ENCODE peak calls at places on chromosomes 5 and 9, in ten cellular contexts. D is CD8-positive, alpha-beta T cell; Q is tibial nerve; W is colonic mucosa; R is cardiac muscle cell; K is lower lobe of right lung; E is PC-3; S is heart left ventricle; O is mammary epithelial cell; I is endothelial cell of umbilical vein. F is an unnamed sample.

GRCh38 chr9:78986446-78986845 is 585.3 kb upstream of the TLE4 start:
- DNase-seq in Q (no peak), O (no peak), S (no peak), K (no peak), D (no peak), E (peak; percentile 60), I (no peak), R (no peak), W (no peak), F (no peak)

GRCh38 chr5:134554319-134555222 is 29.1 kb downstream of the JADE2 start:
- DNase-seq in I (peak; percentile 60), R (no peak), O (no peak), E (peak; percentile 81), K (peak; percentile 55), D (no peak), W (peak; percentile 61), Q (peak; percentile 65), S (peak; percentile 94), F (no peak)

GRCh38 chr5:16784843-16785791 is 151.0 kb downstream of the MYO10 start:
- DNase-seq in I (no peak), S (no peak), R (no peak), E (no peak), D (no peak), W (no peak), Q (no peak), K (no peak), O (no peak), F (no peak)

GRCh38 chr9:123132696-123133095 is 99.2 kb downstream of the GPR21 start:
- DNase-seq in W (no peak), E (no peak), O (no peak), S (no peak), R (no peak), D (no peak), K (no peak), I (no peak), Q (no peak), F (no peak)

GRCh38 chr5:30450153-30450552 is 743.3 kb upstream of the CDH6 start:
- DNase-seq in O (no peak), R (no peak), S (no peak), W (no peak), K (no peak), I (no peak), D (no peak), E (no peak), Q (no peak), F (no peak)

GRCh38 chr5:39598641-39599248 is 174.0 kb upstream of the DAB2 start:
- DNase-seq in I (no peak), D (no peak), S (no peak), R (peak; percentile 4), O (no peak), Q (no peak), E (no peak), W (no peak), K (no peak), F (no peak)

GRCh38 chr5:76180817-76181805 is 97.9 kb downstream of the SV2C start:
- DNase-seq in O (peak; percentile 15), E (no peak), K (no peak), I (no peak), Q (no peak), W (peak; percentile 37), D (no peak), S (no peak), R (no peak), F (peak; percentile 21)

GRCh38 chr9:36151306-36152210 is 15.0 kb downstream of the GLIPR2 start:
- DNase-seq in E (peak; percentile 14), S (peak; percentile 80), R (no peak), I (peak; percentile 78), W (peak; percentile 57), D (peak; percentile 82), K (peak; percentile 87), Q (no peak), O (no peak), F (no peak)

GRCh38 chr9:94922691-94923107 is 196.2 kb downstream of the AOPEP start:
- DNase-seq in I (no peak), E (peak; percentile 25), O (peak; percentile 48), W (no peak), Q (peak; percentile 60), S (no peak), D (no peak), R (no peak), K (no peak), F (no peak)

GRCh38 chr5:107290780-107291398 is 379.8 kb downstream of the EFNA5 start:
- DNase-seq in I (peak; percentile 71), K (no peak), S (no peak), Q (no peak), O (no peak), W (no peak), R (no peak), E (no peak), D (no peak), F (no peak)

DNA sequence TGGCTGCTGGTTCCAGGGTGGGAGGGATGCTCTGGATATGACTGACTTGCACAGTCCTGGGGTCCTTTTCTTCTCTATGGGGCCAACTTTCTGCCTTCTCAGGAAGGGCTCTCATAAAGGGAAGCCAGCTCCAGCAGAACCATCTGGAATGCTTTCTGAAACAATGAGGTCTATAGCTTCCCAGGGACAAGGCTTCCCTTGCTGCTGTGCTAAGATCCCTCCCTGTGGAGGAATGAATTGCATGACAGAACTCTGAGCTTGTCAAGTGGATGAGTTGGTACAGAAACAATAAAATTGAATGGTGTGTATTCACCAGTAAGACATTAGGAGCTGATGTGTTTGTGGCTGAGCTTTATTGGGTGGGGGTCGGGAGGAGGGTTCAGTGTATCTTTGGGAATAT is 19.8 kb downstream of the CKMT2 start:
- DNase-seq in Q (no peak), W (no peak), E (no peak), K (no peak), R (no peak), D (no peak), I (no peak), S (no peak), O (no peak), F (no peak)
- TF ChIP-seq CTCF in Q (no peak), W (no peak), E (no peak), K (no peak), R (no peak), D (no peak), I (no peak), S (no peak), O (no peak), F (no peak)

GRCh38 chr9:133113928-133114351 is 7.1 kb downstream of the RALGDS start:
- DNase-seq in W (no peak), Q (no peak), E (no peak), R (peak; percentile 72), I (no peak), K (peak; percentile 57), D (no peak), O (no peak), S (peak; percentile 47), F (no peak)
- H3K4me3 ChIP-seq in W (no peak overlapping the region), Q (no peak overlapping the region), E (no peak overlapping the region), R (no peak overlapping the region), I (no peak overlapping the region), K (no peak overlapping the region), D (no peak overlapping the region), O (no peak overlapping the region), S (peak overlapping the region; percentile 10), F (no peak overlapping the region)

GRCh38 chr5:37841223-37841622 is 1.4 kb upstream of the GDNF start:
- DNase-seq in I (peak; percentile 17), D (no peak), K (no peak), S (no peak), E (no peak), R (no peak), Q (no peak), W (no peak), O (no peak), F (no peak)

GRCh38 chr5:37842048-37842447 is 2.2 kb upstream of the GDNF start:
- DNase-seq in D (no peak), E (no peak), R (no peak), O (no peak), Q (no peak), I (no peak), S (no peak), W (no peak), K (no peak), F (no peak)

GRCh38 chr5:37838933-37839341 is 904 bp downstream of the GDNF start:
- DNase-seq in O (no peak), E (no peak), I (no peak), S (no peak), W (no peak), K (no peak), R (no peak), D (no peak), Q (no peak), F (no peak)

GRCh38 chr5:37839441-37840035 is 303 bp downstream of the GDNF start:
- DNase-seq in K (no peak), W (no peak), E (peak; percentile 51), D (no peak), O (peak; percentile 55), Q (no peak), S (peak; percentile 53), I (peak; percentile 17), R (peak; percentile 77), F (no peak)

GRCh38 chr5:37840036-37840909 is at the start of gene GDNF:
- DNase-seq in D (no peak), I (peak; percentile 22), O (peak; percentile 58), K (no peak), R (peak; percentile 65), Q (no peak), E (peak; percentile 41), S (no peak), W (peak; percentile 35), F (no peak)
- H3K27me3 ChIP-seq in D (peaks cover 7% of the 10 kb centered on the region), I (peaks cover 85% of the 10 kb centered on the region), O (no peaks in the 10 kb centered on the region), K (peaks cover 74% of the 10 kb centered on the region), R (peaks cover 75% of the 10 kb centered on the region), Q (peaks cover 94% of the 10 kb centered on the region), E (peaks cover 75% of the 10 kb centered on the region), S (peaks cover 85% of the 10 kb centered on the region), W (peaks cover 55% of the 10 kb centered on the region), F (peaks cover 45% of the 10 kb centered on the region)

DNA sequence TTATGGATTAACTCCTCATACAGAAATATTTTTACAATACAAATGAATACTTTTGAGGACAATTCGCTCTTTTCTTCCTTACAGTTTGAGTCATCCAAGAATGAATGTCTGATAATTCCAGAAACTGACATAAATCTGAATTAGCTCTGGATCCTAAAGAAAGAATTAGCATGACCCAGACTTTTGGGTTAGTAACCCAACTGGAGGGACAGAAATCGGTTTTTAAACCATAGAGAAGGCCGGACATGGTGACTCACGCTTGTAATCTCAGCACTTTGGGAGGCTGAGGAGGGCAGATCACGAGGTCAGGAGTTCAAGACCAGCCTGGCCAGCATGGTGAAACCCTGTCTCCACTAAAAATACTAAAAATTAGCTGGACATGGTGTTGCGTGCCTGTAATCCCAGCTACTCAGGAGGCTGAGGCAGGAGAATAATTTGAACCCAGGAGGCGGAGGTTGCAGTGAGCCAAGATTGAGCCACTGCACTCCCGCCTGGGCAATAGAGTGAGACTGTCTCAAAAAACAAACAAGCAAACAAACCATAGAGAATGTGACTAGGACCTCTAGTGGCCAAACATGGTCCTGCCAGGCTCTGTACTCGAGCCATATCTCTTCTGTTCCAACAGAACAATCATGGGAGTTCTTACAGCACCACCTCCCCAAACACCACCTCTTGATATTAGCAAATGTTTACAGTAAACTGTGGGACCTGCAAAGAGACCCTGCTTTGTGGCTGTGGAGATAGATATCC is 44.8 kb downstream of the LURAP1L start:
- DNase-seq in W (no peak), K (no peak), I (no peak), S (no peak), O (no peak), D (no peak), E (peak; percentile 49), Q (peak; percentile 8), R (no peak), F (no peak)
- TF ChIP-seq CTCF in W (peak; percentile 32), K (peak; percentile 41), I (peak; percentile 50), S (peak; percentile 25), O (peak; percentile 49), D (no peak), E (peak; percentile 55), Q (no peak), R (peak; percentile 21), F (peak; percentile 36)

GRCh38 chr5:151038801-151039238 is 18.4 kb downstream of the GPX3 start:
- DNase-seq in S (no peak), D (no peak), Q (no peak), K (no peak), I (peak; percentile 71), E (peak; percentile 65), O (peak; percentile 68), R (no peak), W (no peak), F (no peak)
- H3K4me3 ChIP-seq in S (no peak overlapping the region), D (no peak overlapping the region), Q (no peak overlapping the region), K (no peak overlapping the region), I (no peak overlapping the region), E (no peak overlapping the region), O (no peak overlapping the region), R (no peak overlapping the region), W (no peak overlapping the region), F (no peak overlapping the region)